ENCODE peak calls at places on chromosomes 11 and 22, in ten cellular contexts. K, M, X, J, B, S, L, T, G and R are unnamed samples.

GRCh38 chr11:31926816-31927528 is 115.8 kb upstream of the PAX6 start:
- DNase-seq in K (no peak), M (no peak), X (no peak), J (no peak), B (no peak), S (no peak), L (no peak), T (no peak), G (no peak), R (no peak)

GRCh38 chr22:46029574-46030200 is 52.7 kb upstream of the WNT7B start:
- DNase-seq in K (peak; percentile 12), M (no peak), X (peak; percentile 11), J (no peak), B (no peak), S (no peak), L (no peak), T (no peak), G (no peak), R (no peak)

GRCh38 chr22:17920145-17920605 is 104.2 kb downstream of the MICAL3 start:
- DNase-seq in K (peak; percentile 70), M (peak; percentile 61), X (peak; percentile 34), J (peak; percentile 57), B (no peak), S (peak; percentile 79), L (no peak), T (no peak), G (peak; percentile 86), R (peak; percentile 89)

GRCh38 chr22:46538816-46539163 is 1.4 kb upstream of the CELSR1 start:
- DNase-seq in K (no peak), M (no peak), X (no peak), J (no peak), B (no peak), S (no peak), L (peak; percentile 72), T (no peak), G (peak; percentile 47), R (no peak)

GRCh38 chr11:94674005-94674491 is 94.1 kb upstream of the AMOTL1 start:
- DNase-seq in K (no peak), M (no peak), X (peak; percentile 30), J (no peak), B (no peak), S (no peak), L (no peak), T (no peak), G (no peak), R (peak; percentile 35)

GRCh38 chr11:58525037-58525614 is 17.2 kb upstream of the OR5B21 start:
- DNase-seq in K (no peak), M (no peak), X (no peak), J (no peak), B (peak; percentile 23), S (no peak), L (peak; percentile 77), T (no peak), G (no peak), R (no peak)

GRCh38 chr22:25475554-25476022 is 88.9 kb upstream of the GRK3 start:
- DNase-seq in K (no peak), M (no peak), X (no peak), J (no peak), B (no peak), S (no peak), L (no peak), T (no peak), G (peak; percentile 70), R (peak; percentile 35)

GRCh38 chr11:34205326-34206035 is 100.1 kb downstream of the NAT10 start:
- DNase-seq in K (no peak), M (no peak), X (no peak), J (no peak), B (no peak), S (no peak), L (no peak), T (no peak), G (no peak), R (no peak)

GRCh38 chr22:30906946-30907345 is 61.6 kb downstream of the MORC2 start:
- DNase-seq in K (no peak), M (no peak), X (no peak), J (no peak), B (no peak), S (no peak), L (no peak), T (no peak), G (peak; percentile 11), R (no peak)

GRCh38 chr11:75214411-75214821 is 26.2 kb upstream of the TPBGL start:
- DNase-seq in K (peak; percentile 83), M (peak; percentile 41), X (peak; percentile 52), J (peak; percentile 75), B (no peak), S (peak; percentile 73), L (peak; percentile 86), T (peak; percentile 80), G (peak; percentile 94), R (peak; percentile 80)

GRCh38 chr11:96168623-96169022 is 174.4 kb downstream of the MAML2 start:
- DNase-seq in K (peak; percentile 26), M (peak; percentile 27), X (peak; percentile 78), J (no peak), B (no peak), S (no peak), L (peak; percentile 92), T (peak; percentile 44), G (peak; percentile 25), R (peak; percentile 38)

GRCh38 chr11:9663699-9664275 is at the start of gene SWAP70:
- DNase-seq in K (peak; percentile 89), M (peak; percentile 86), X (peak; percentile 91), J (peak; percentile 90), B (peak; percentile 70), S (peak; percentile 93), L (peak; percentile 82), T (peak; percentile 91), G (peak; percentile 91), R (peak; percentile 92)
- TF ChIP-seq POLR2A in K (peak; percentile 53), M (no peak), X (peak; percentile 87), J (no peak), B (peak; percentile 73), S (peak; percentile 59), L (peak; percentile 35), T (peak; percentile 72), G (no peak), R (no peak)

GRCh38 chr22:49962012-49962750 is 1.6 kb downstream of the PIM3 start:
- DNase-seq in K (peak; percentile 94), M (peak; percentile 93), X (peak; percentile 96), J (peak; percentile 88), B (peak; percentile 71), S (peak; percentile 89), L (peak; percentile 84), T (peak; percentile 46), G (peak; percentile 87), R (peak; percentile 93)
- TF ChIP-seq POLR2A in K (peak; percentile 85), M (no peak), X (peak; percentile 60), J (peak; percentile 26), B (no peak), S (peak; percentile 61), L (no peak), T (no peak), G (no peak), R (no peak)

DNA sequence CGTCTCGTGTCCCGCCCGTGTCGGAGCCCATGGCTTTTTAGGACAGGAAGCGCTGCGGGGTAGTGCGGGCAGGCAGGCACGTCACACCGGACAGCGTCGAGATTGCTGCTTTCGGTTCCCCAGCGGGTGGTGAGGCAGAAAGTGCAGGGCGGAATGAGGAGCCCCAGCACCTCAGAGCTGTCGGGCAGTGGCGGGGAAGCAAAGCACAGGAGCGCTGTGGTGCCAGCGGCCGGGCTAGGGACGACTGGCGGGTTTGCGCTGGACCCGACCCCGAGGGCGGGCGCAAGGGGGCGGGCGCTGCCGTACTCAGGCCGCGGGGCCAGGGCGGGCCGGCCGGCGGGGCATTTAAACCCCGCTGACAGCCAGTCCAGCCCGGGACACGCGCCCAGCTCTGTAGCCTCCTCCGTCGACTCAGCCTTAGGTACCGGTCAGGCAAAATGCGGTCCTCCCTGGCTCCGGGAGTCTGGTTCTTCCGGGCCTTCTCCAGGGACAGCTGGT is at the start of gene SLC37A2:
- DNase-seq in K (peak; percentile 90), M (peak; percentile 40), X (no peak), J (peak; percentile 73), B (peak; percentile 83), S (peak; percentile 73), L (peak; percentile 87), T (peak; percentile 44), G (peak; percentile 56), R (peak; percentile 87)
- TF ChIP-seq POLR2A in K (peak; percentile 95), M (no peak), X (peak; percentile 16), J (no peak), B (peak; percentile 70), S (peak; percentile 62), L (no peak), T (no peak), G (no peak), R (no peak)

DNA sequence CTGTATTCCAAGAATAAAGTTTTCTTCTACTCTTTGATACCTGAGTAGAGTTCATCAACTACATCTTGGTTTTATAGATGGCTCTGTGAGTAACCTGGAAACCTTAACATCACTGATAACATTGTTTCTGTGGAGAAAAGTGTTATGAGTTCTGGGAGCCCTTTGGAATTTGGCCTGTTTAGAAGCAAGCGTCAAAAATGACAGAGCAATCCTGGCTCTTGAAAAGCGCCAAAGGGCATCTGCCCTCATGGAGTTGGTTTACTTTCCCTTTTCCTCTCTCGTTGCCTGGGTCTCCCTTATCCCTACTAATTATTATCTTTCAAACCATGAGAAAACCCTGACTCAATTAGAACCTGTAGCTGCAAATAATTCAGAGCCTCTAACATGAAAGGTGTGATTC is 140.1 kb downstream of the DBX1 start:
- DNase-seq in K (no peak), M (no peak), X (no peak), J (no peak), B (no peak), S (no peak), L (no peak), T (no peak), G (no peak), R (no peak)
- TF ChIP-seq POLR2A in K (no peak), M (no peak), X (no peak), J (no peak), B (no peak), S (no peak), L (no peak), T (no peak), G (no peak), R (no peak)